ENCODE peak calls at places on chromosome 19, in nine cellular contexts. G is Peyer's patch, C is tibial nerve, W is heart left ventricle, T is stomach, M is A549, R is body of pancreas, Q is IMR-90, S is prostate gland. Z is an unnamed sample.
A peak's percentile ranks its signal among the peaks of the same experiment; 100 is the strongest.

GRCh38 chr19:2059422-2060201 is 8.6 kb upstream of the MKNK2 start:
- DNase-seq in T (peak; percentile 92), Q (peak; percentile 61), R (peak; percentile 95), C (peak; percentile 60), M (peak; percentile 60), G (no peak), W (no peak), S (peak; percentile 66), Z (no peak)

GRCh38 chr19:10421981-10422461 is 1.7 kb downstream of the PDE4A start:
- DNase-seq in M (no peak), T (no peak), C (no peak), G (no peak), Q (no peak), W (no peak), S (no peak), R (no peak), Z (no peak)

GRCh38 chr19:35509018-35509652 is 4.3 kb downstream of the DMKN start:
- DNase-seq in T (peak; percentile 71), W (no peak), Q (no peak), G (peak; percentile 56), M (no peak), C (no peak), S (peak; percentile 57), R (peak; percentile 89), Z (no peak)

GRCh38 chr19:28234637-28235036 is 978.3 kb downstream of the UQCRFS1 start:
- DNase-seq in G (no peak), S (no peak), R (no peak), C (no peak), M (no peak), T (no peak), Q (no peak), W (no peak), Z (no peak)

GRCh38 chr19:4749870-4750269 is 26.2 kb upstream of the DPP9 start:
- DNase-seq in S (no peak), M (no peak), G (no peak), Q (no peak), W (no peak), C (no peak), T (no peak), R (no peak), Z (no peak)

GRCh38 chr19:7497292-7497691 is 8.5 kb upstream of the PEX11G start:
- DNase-seq in M (no peak), C (no peak), S (no peak), Q (no peak), T (no peak), W (no peak), R (no peak), G (no peak), Z (no peak)

GRCh38 chr19:2246801-2247361 is 2.2 kb upstream of the AMH start:
- DNase-seq in G (no peak), Q (peak; percentile 35), C (no peak), W (peak; percentile 59), T (peak; percentile 50), R (peak; percentile 72), M (no peak), S (no peak), Z (no peak)

GRCh38 chr19:23254141-23254910 is 4.1 kb upstream of the ZNF724 start:
- DNase-seq in C (no peak), R (no peak), M (no peak), G (no peak), Q (no peak), W (no peak), T (no peak), S (peak; percentile 10), Z (no peak)

GRCh38 chr19:8451885-8452284 is 7.1 kb downstream of the HNRNPM start:
- DNase-seq in G (no peak), W (no peak), T (no peak), Q (peak; percentile 79), R (no peak), C (no peak), M (peak; percentile 38), S (no peak), Z (no peak)

GRCh38 chr19:34120846-34121639 is 51.3 kb upstream of the LSM14A start:
- DNase-seq in R (no peak), C (no peak), Q (peak; percentile 52), M (peak; percentile 87), W (no peak), T (peak; percentile 31), G (no peak), S (no peak), Z (no peak)

GRCh38 chr19:50669319-50670101 is 20.3 kb downstream of the C19orf81 start:
- DNase-seq in G (no peak), M (peak; percentile 69), T (peak; percentile 30), W (no peak), C (no peak), S (no peak), Q (peak; percentile 15), R (no peak), Z (no peak)

GRCh38 chr19:34513767-34514166 is 32.2 kb downstream of the WTIP start:
- DNase-seq in C (no peak), G (no peak), M (no peak), S (no peak), Q (no peak), T (no peak), W (no peak), R (no peak), Z (no peak)

GRCh38 chr19:43752287-43752875 is 2.4 kb downstream of the SMG9 start:
- DNase-seq in M (no peak), Q (no peak), C (no peak), R (no peak), G (no peak), T (no peak), W (no peak), S (no peak), Z (no peak)

GRCh38 chr19:43755256-43755801 is 567 bp upstream of the SMG9 start:
- DNase-seq in G (peak; percentile 80), S (peak; percentile 75), R (peak; percentile 82), Q (peak; percentile 61), M (peak; percentile 88), C (peak; percentile 57), W (peak; percentile 88), T (peak; percentile 86), Z (no peak)

GRCh38 chr19:43754312-43754561 is 525 bp downstream of the SMG9 start:
- DNase-seq in C (no peak), Q (no peak), S (no peak), T (no peak), W (no peak), G (no peak), M (no peak), R (no peak), Z (peak; percentile 72)

GRCh38 chr19:43751466-43752220 is 3.1 kb downstream of the SMG9 start:
- DNase-seq in S (no peak), R (no peak), W (no peak), Q (peak; percentile 74), T (no peak), C (no peak), M (no peak), G (no peak), Z (no peak)

DNA sequence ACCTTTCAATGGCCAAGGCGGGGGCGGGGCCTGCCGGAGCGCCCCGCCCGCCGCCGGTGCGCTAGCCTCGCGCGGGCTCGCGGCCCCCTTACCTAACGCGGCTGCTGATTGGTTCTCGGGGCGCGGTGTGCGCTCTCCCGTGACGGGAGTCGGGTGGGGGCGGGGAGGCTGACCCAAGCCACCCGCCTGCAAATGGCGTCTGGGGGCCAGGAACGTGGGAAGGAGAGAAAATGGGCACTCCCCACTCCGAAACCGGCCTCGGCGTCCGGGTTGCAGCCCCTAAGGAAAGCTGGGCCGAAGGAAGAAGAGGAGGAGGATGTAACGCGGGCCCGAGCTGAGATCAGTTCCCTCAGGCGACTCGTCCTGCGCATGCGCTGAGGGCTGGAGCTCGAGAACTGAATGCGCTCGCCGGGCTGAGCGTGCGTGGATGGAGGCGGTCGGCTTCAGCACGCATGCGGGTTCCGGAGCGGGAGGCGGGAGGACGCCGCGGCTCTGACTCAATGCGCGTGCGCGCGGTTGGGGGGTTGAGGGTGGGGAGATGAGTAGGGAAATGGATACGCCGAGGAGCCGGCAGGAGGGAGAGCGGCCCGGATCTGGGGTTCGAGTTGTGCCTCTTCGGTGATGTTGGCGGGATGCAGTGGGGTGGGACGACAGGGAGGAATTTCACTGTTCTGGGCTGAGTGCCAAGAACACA is at the start of gene SMG9:
- DNase-seq in Q (peak; percentile 97), S (peak; percentile 96), C (peak; percentile 95), W (peak; percentile 98), G (peak; percentile 96), R (peak; percentile 99), M (peak; percentile 99), T (peak; percentile 99), Z (peak; percentile 86)
- TF ChIP-seq CTCF in Q (no peak), S (peak; percentile 22), C (peak; percentile 32), W (no peak), G (no peak), R (no peak), M (no peak), T (no peak), Z (no peak)

DNA sequence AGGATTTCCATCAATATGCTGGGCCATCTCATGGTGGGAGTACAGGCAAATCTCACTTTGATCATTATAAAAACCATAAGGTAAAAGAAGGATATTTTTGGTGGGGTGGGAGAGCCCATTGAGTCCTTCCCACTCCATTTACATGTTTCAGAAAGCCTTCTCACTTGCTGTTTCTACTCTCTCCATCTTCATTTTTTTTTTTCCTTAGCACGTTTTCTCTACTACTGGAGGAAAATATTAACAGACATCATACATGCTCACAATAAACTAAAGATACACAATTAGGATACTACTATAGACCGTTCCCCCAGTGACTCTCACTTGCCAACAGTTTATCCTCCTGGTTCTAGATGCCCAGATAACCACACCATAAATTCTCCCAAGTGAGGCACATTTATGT is 1.8 kb upstream of the AKAP8 start:
- DNase-seq in R (no peak), M (no peak), G (no peak), C (no peak), S (no peak), Q (no peak), W (no peak), T (no peak), Z (no peak)
- H3K27ac ChIP-seq in R (no peak overlapping the region), M (no peak overlapping the region), G (no peak overlapping the region), C (no peak overlapping the region), S (peak overlapping the region; percentile 96), Q (no peak overlapping the region), W (no peak overlapping the region), T (no peak overlapping the region), Z (no peak overlapping the region)

DNA sequence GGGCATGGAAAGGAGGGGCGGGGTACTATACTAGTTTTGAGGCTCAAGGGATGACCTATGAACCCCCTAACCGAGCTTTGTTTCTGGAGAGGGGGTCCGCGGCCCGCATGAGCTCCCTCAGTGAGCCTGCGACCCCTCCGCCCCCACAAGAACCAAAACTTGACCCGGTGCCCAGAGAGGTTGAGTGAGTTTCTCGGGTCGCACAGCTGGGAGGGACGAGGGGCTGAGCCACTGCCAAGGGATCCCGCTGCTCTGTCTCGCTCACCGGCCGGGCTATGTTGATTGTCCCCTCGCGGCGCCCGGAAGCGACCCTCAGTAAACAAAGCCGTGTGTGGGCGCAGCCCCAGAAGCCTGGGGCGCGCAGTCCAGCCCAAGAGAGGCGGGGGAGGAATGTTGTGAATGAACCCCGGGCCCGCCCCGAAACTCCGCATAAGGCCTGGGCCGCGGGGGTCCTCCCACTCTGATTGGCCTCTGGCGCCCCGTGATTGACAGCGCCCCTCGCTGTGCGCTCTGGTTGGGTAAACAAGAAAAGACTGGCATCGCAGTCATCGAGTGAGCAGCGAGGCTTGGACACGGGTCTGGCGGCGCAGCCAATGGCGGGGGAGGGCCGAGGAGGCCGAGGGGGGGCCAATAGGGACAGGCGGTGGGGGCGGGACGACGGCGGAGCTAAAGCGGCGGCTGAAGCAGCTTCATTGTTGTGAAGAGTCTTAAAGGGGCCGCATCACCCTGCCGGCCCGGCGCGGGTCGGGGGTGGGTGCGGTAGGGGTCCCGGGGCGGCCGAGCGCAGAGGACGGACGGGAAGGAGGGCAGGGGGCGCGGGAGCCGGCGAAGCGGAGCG is at the start of gene ZSWIM4:
- DNase-seq in T (peak; percentile 99), G (peak; percentile 99), W (peak; percentile 99), M (peak; percentile 86), R (peak; percentile 99), C (peak; percentile 99), S (peak; percentile 99), Q (peak; percentile 99), Z (peak; percentile 95)
- TF ChIP-seq POLR2A in T (no peak), G (peak; percentile 62), W (no peak), M (no peak), R (peak; percentile 89), C (no peak), S (peak; percentile 72), Q (peak; percentile 78), Z (no peak)

GRCh38 chr19:40539070-40539469 is 37.6 kb upstream of the SHKBP1 start:
- DNase-seq in M (no peak), G (no peak), W (no peak), Q (no peak), R (no peak), T (no peak), S (no peak), C (no peak), Z (no peak)
- TF ChIP-seq CTCF in M (no peak), G (no peak), W (no peak), Q (peak; percentile 2), R (no peak), T (no peak), S (no peak), C (no peak), Z (no peak)

Z was measured in esophagus squamous epithelium.